ENCODE peak calls at places on chromosome 5, in six cellular contexts. One of them, this sample, is unnamed.

GRCh38 chr5:440413-441180 is 2.4 kb upstream of the EXOC3 start:
- DNase-seq in T47D: no peak
- DNase-seq in H1: no peak
- DNase-seq in HCT116: no peak
- DNase-seq in SK-N-SH: no peak
- DNase-seq in K562: no peak
- DNase-seq in this sample: no peak

GRCh38 chr5:131022811-131023210 is 142.2 kb downstream of the HINT1 start:
- DNase-seq in T47D: no peak
- DNase-seq in H1: no peak
- DNase-seq in HCT116: no peak
- DNase-seq in SK-N-SH: no peak
- DNase-seq in K562: no peak
- DNase-seq in this sample: no peak

GRCh38 chr5:164672931-164673694 is 1167.7 kb downstream of the MAT2B start:
- DNase-seq in T47D: peak; percentile 26
- DNase-seq in H1: no peak
- DNase-seq in HCT116: no peak
- DNase-seq in SK-N-SH: peak; percentile 32
- DNase-seq in K562: no peak
- DNase-seq in this sample: no peak

GRCh38 chr5:152546493-152546892 is 141.4 kb upstream of the NMUR2 start:
- DNase-seq in T47D: no peak
- DNase-seq in H1: no peak
- DNase-seq in HCT116: no peak
- DNase-seq in SK-N-SH: no peak
- DNase-seq in K562: no peak
- DNase-seq in this sample: no peak

GRCh38 chr5:127960126-127960744 is 123.3 kb upstream of the SLC12A2 start:
- DNase-seq in T47D: no peak
- DNase-seq in H1: no peak
- DNase-seq in HCT116: no peak
- DNase-seq in SK-N-SH: no peak
- DNase-seq in K562: no peak
- DNase-seq in this sample: no peak

GRCh38 chr5:17189381-17190036 is 27.9 kb upstream of the BASP1 start:
- DNase-seq in T47D: peak; percentile 22
- DNase-seq in H1: peak; percentile 93
- DNase-seq in HCT116: peak; percentile 85
- DNase-seq in SK-N-SH: peak; percentile 58
- DNase-seq in K562: peak; percentile 65
- DNase-seq in this sample: peak; percentile 65

GRCh38 chr5:104815212-104815611 is 1252.6 kb upstream of the NUDT12 start:
- DNase-seq in T47D: no peak
- DNase-seq in H1: no peak
- DNase-seq in HCT116: no peak
- DNase-seq in SK-N-SH: no peak
- DNase-seq in K562: no peak
- DNase-seq in this sample: no peak

GRCh38 chr5:40406426-40407211 is 273.1 kb upstream of the PTGER4 start:
- DNase-seq in T47D: no peak
- DNase-seq in H1: no peak
- DNase-seq in HCT116: no peak
- DNase-seq in SK-N-SH: no peak
- DNase-seq in K562: no peak
- DNase-seq in this sample: peak; percentile 3

GRCh38 chr5:56833325-56833724 is 18.0 kb downstream of the MAP3K1 start:
- DNase-seq in T47D: no peak
- DNase-seq in H1: no peak
- DNase-seq in HCT116: no peak
- DNase-seq in SK-N-SH: no peak
- DNase-seq in K562: no peak
- DNase-seq in this sample: no peak

GRCh38 chr5:131986161-131986912 is 25.1 kb downstream of the ACSL6 start:
- DNase-seq in T47D: no peak
- DNase-seq in H1: no peak
- DNase-seq in HCT116: no peak
- DNase-seq in SK-N-SH: no peak
- DNase-seq in K562: no peak
- DNase-seq in this sample: no peak

GRCh38 chr5:142015781-142016533 is 3.1 kb upstream of the GNPDA1 start:
- DNase-seq in T47D: no peak
- DNase-seq in H1: no peak
- DNase-seq in HCT116: no peak
- DNase-seq in SK-N-SH: no peak
- DNase-seq in K562: no peak
- DNase-seq in this sample: no peak

GRCh38 chr5:91848453-91848852 is 465.3 kb upstream of the ARRDC3 start:
- DNase-seq in T47D: no peak
- DNase-seq in H1: no peak
- DNase-seq in HCT116: peak; percentile 81
- DNase-seq in SK-N-SH: no peak
- DNase-seq in K562: no peak
- DNase-seq in this sample: peak; percentile 2

GRCh38 chr5:78514427-78515345 is 133.9 kb downstream of the LHFPL2 start:
- DNase-seq in T47D: no peak
- DNase-seq in H1: no peak
- DNase-seq in HCT116: no peak
- DNase-seq in SK-N-SH: no peak
- DNase-seq in K562: no peak
- DNase-seq in this sample: no peak

GRCh38 chr5:168216989-168217388 is 74.5 kb upstream of the WWC1 start:
- DNase-seq in T47D: no peak
- DNase-seq in H1: no peak
- DNase-seq in HCT116: no peak
- DNase-seq in SK-N-SH: no peak
- DNase-seq in K562: no peak
- DNase-seq in this sample: no peak

DNA sequence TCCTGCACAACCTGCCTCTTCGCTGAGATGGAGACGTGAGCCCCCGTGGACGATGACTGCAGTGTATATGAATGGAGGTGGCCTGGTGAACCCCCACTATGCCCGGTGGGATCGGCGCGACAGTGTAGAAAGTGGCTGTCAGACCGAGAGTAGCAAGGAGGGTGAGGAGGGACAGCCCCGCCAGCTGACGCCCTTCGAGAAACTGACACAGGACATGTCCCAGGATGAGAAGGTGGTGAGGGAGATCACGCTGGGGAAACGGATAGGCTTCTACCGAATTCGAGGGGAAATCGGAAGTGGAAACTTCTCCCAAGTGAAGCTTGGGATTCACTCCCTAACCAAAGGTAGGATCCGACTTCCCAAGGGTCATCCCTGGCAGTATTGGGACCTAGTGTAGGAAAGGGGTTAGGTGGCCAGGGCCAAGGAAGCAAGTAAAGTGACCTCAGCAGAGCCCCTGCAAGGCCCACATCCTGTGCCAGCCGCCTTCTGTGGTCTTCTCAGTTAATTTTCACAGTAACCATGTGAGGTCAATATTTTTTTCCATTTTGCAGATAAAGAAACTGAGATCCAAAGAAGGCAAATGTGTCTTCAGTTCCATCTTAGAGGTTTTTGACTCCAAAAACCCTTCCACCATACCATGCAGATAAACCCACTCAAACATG is 53.8 kb downstream of the NIM1K start:
- DNase-seq in T47D: no peak
- DNase-seq in H1: no peak
- DNase-seq in HCT116: no peak
- DNase-seq in SK-N-SH: no peak
- DNase-seq in K562: no peak
- DNase-seq in this sample: no peak
- TF ChIP-seq JUND in T47D: no peak
- TF ChIP-seq JUND in H1: no peak
- TF ChIP-seq JUND in HCT116: no peak
- TF ChIP-seq JUND in SK-N-SH: no peak
- TF ChIP-seq JUND in K562: no peak
- TF ChIP-seq JUND in this sample: no peak

DNA sequence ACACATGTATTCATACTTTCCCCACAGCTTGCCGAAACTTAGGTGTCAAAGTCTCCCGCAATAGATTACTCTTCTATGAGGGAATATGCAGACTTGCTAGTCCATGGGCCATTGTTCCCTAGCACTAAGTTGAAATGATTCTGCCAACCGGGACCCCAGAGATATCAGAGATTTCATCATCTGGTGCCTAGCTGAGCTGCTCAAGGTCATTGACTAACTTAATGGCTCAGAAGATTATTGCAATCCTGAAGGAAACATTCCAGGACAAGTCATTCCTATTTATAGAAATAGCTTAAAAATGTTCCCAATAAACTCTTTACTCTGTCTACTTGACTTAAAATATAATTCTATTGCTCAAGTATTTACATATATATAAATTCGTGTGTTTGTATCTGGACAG is 202.7 kb downstream of the PIK3R1 start:
- DNase-seq in T47D: no peak
- DNase-seq in H1: no peak
- DNase-seq in HCT116: no peak
- DNase-seq in SK-N-SH: no peak
- DNase-seq in K562: no peak
- DNase-seq in this sample: no peak
- TF ChIP-seq JUND in T47D: no peak
- TF ChIP-seq JUND in H1: no peak
- TF ChIP-seq JUND in HCT116: no peak
- TF ChIP-seq JUND in SK-N-SH: no peak
- TF ChIP-seq JUND in K562: no peak
- TF ChIP-seq JUND in this sample: no peak

DNA sequence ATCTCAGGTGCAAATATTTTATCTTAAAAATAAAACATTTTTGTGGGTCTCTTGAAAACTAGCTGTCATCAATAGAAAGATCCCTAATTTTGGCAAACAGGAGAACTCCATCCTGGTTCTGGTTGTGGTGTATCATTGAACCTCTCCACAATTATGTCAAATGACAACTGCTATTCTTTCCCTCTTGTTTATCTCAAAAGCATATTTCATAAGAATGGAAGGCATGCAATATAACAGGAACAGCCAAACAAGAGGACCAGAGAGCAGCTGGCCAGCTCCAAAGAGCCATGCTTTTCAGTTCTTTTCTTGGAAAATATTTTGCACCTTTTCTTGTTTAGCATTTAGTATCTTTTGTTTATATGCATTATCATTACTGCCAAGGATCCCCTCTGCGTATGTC is 125.4 kb downstream of the ADAMTS6 start:
- DNase-seq in T47D: no peak
- DNase-seq in H1: no peak
- DNase-seq in HCT116: no peak
- DNase-seq in SK-N-SH: no peak
- DNase-seq in K562: no peak
- DNase-seq in this sample: no peak
- TF ChIP-seq JUND in T47D: no peak
- TF ChIP-seq JUND in H1: no peak
- TF ChIP-seq JUND in HCT116: no peak
- TF ChIP-seq JUND in SK-N-SH: no peak
- TF ChIP-seq JUND in K562: no peak
- TF ChIP-seq JUND in this sample: no peak

GRCh38 chr5:52961238-52961637 is 27.9 kb upstream of the ITGA2 start:
- DNase-seq in T47D: no peak
- DNase-seq in H1: no peak
- DNase-seq in HCT116: no peak
- DNase-seq in SK-N-SH: no peak
- DNase-seq in K562: no peak
- DNase-seq in this sample: no peak

GRCh38 chr5:52963636-52964035 is 25.5 kb upstream of the ITGA2 start:
- DNase-seq in T47D: no peak
- DNase-seq in H1: no peak
- DNase-seq in HCT116: no peak
- DNase-seq in SK-N-SH: no peak
- DNase-seq in K562: no peak
- DNase-seq in this sample: no peak

GRCh38 chr5:52964138-52964537 is 25.0 kb upstream of the ITGA2 start:
- DNase-seq in T47D: no peak
- DNase-seq in H1: no peak
- DNase-seq in HCT116: no peak
- DNase-seq in SK-N-SH: no peak
- DNase-seq in K562: no peak
- DNase-seq in this sample: peak; percentile 34
- TF ChIP-seq JUND in T47D: no peak
- TF ChIP-seq JUND in H1: no peak
- TF ChIP-seq JUND in HCT116: no peak
- TF ChIP-seq JUND in SK-N-SH: no peak
- TF ChIP-seq JUND in K562: no peak
- TF ChIP-seq JUND in this sample: no peak

GRCh38 chr5:61933787-61934626 is 372.0 kb upstream of the KIF2A start:
- DNase-seq in T47D: peak; percentile 54
- DNase-seq in H1: peak; percentile 69
- DNase-seq in HCT116: peak; percentile 34
- DNase-seq in SK-N-SH: peak; percentile 62
- DNase-seq in K562: peak; percentile 23
- DNase-seq in this sample: peak; percentile 44
- TF ChIP-seq JUND in T47D: no peak
- TF ChIP-seq JUND in H1: no peak
- TF ChIP-seq JUND in HCT116: no peak
- TF ChIP-seq JUND in SK-N-SH: no peak
- TF ChIP-seq JUND in K562: no peak
- TF ChIP-seq JUND in this sample: no peak

GRCh38 chr5:82416506-82416905 is 138.4 kb upstream of the RPS23 start:
- DNase-seq in T47D: no peak
- DNase-seq in H1: no peak
- DNase-seq in HCT116: no peak
- DNase-seq in SK-N-SH: no peak
- DNase-seq in K562: no peak
- DNase-seq in this sample: no peak
- TF ChIP-seq JUND in T47D: no peak
- TF ChIP-seq JUND in H1: no peak
- TF ChIP-seq JUND in HCT116: no peak
- TF ChIP-seq JUND in SK-N-SH: no peak
- TF ChIP-seq JUND in K562: no peak
- TF ChIP-seq JUND in this sample: no peak

GRCh38 chr5:146401021-146401420 is 46.1 kb upstream of the TCERG1 start:
- DNase-seq in T47D: no peak
- DNase-seq in H1: no peak
- DNase-seq in HCT116: no peak
- DNase-seq in SK-N-SH: no peak
- DNase-seq in K562: no peak
- DNase-seq in this sample: no peak
- TF ChIP-seq JUND in T47D: no peak
- TF ChIP-seq JUND in H1: no peak
- TF ChIP-seq JUND in HCT116: no peak
- TF ChIP-seq JUND in SK-N-SH: no peak
- TF ChIP-seq JUND in K562: no peak
- TF ChIP-seq JUND in this sample: no peak

DNA sequence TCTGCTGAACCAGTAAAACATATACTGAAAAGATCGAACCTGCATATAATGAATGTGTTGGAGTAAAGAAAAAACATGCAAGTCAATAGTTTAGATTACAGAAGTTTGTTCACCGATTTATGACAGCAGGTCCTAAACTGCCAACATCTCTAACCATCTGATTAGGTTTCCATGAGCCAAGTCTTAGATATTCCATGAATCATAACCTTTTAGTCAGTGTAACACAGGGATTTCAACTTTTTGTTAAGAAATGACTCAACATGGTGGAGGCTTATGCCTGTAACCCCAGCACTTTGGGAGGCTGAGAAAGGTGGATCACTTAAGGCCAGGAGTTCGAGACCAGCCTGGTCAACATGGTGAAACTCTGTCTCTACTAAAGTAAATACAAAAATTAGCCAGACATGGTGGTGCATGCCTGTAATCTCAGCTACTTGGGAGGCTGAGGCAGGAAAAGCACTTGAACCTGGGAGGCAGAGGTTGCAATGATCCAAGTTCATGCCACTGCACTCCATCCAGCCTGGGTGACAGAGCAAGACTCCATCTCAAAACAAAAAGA is 38.7 kb downstream of the APC start:
- DNase-seq in T47D: no peak
- DNase-seq in H1: no peak
- DNase-seq in HCT116: no peak
- DNase-seq in SK-N-SH: no peak
- DNase-seq in K562: no peak
- DNase-seq in this sample: no peak
- TF ChIP-seq JUND in T47D: no peak
- TF ChIP-seq JUND in H1: no peak
- TF ChIP-seq JUND in HCT116: no peak
- TF ChIP-seq JUND in SK-N-SH: peak; percentile 56
- TF ChIP-seq JUND in K562: no peak
- TF ChIP-seq JUND in this sample: no peak

GRCh38 chr5:143248822-143249579 is 154.5 kb downstream of the NR3C1 start:
- DNase-seq in T47D: no peak
- DNase-seq in H1: no peak
- DNase-seq in HCT116: no peak
- DNase-seq in SK-N-SH: no peak
- DNase-seq in K562: peak; percentile 64
- DNase-seq in this sample: peak; percentile 24
- TF ChIP-seq JUND in T47D: no peak
- TF ChIP-seq JUND in H1: no peak
- TF ChIP-seq JUND in HCT116: no peak
- TF ChIP-seq JUND in SK-N-SH: peak; percentile 47
- TF ChIP-seq JUND in K562: peak; percentile 93
- TF ChIP-seq JUND in this sample: no peak